ENCODE peak calls at places on chromosomes 5 and 9, in five cellular contexts. One of them, this sample, is unnamed.

GRCh38 chr5:83097582-83098265 is 20.4 kb downstream of the XRCC4 start:
- DNase-seq in OCI-LY7: no peak
- DNase-seq in heart right ventricle: no peak
- DNase-seq in prostate gland: no peak
- DNase-seq in foreskin fibroblast: peak
- DNase-seq in this sample: no peak

GRCh38 chr5:80967500-80968181 is 7.5 kb downstream of the RASGRF2 start:
- DNase-seq in OCI-LY7: no peak
- DNase-seq in heart right ventricle: peak
- DNase-seq in prostate gland: peak
- DNase-seq in foreskin fibroblast: peak
- DNase-seq in this sample: no peak

GRCh38 chr9:107249665-107250285 is 33.3 kb upstream of the RAD23B start:
- DNase-seq in OCI-LY7: no peak
- DNase-seq in heart right ventricle: no peak
- DNase-seq in prostate gland: no peak
- DNase-seq in foreskin fibroblast: peak
- DNase-seq in this sample: no peak

GRCh38 chr5:123438902-123439301 is 15.7 kb upstream of the CEP120 start:
- DNase-seq in OCI-LY7: no peak
- DNase-seq in heart right ventricle: no peak
- DNase-seq in prostate gland: no peak
- DNase-seq in foreskin fibroblast: peak
- DNase-seq in this sample: no peak

GRCh38 chr5:126368239-126368812 is 54.9 kb upstream of the GRAMD2B start:
- DNase-seq in OCI-LY7: no peak
- DNase-seq in heart right ventricle: no peak
- DNase-seq in prostate gland: peak
- DNase-seq in foreskin fibroblast: no peak
- DNase-seq in this sample: no peak

GRCh38 chr9:134088064-134088725 is 20.4 kb upstream of the BRD3 start:
- DNase-seq in OCI-LY7: no peak
- DNase-seq in heart right ventricle: no peak
- DNase-seq in prostate gland: no peak
- DNase-seq in foreskin fibroblast: no peak
- DNase-seq in this sample: no peak

GRCh38 chr5:75668988-75669760 is 48.1 kb downstream of the POC5 start:
- DNase-seq in OCI-LY7: peak
- DNase-seq in heart right ventricle: peak
- DNase-seq in prostate gland: no peak
- DNase-seq in foreskin fibroblast: no peak
- DNase-seq in this sample: peak

GRCh38 chr9:23731373-23731772 is 94.7 kb downstream of the ELAVL2 start:
- DNase-seq in OCI-LY7: no peak
- DNase-seq in heart right ventricle: no peak
- DNase-seq in prostate gland: no peak
- DNase-seq in foreskin fibroblast: no peak
- DNase-seq in this sample: no peak

GRCh38 chr9:109117856-109118801 is 1.6 kb downstream of the TMEM245 start:
- DNase-seq in OCI-LY7: peak
- DNase-seq in heart right ventricle: no peak
- DNase-seq in prostate gland: no peak
- DNase-seq in foreskin fibroblast: peak
- DNase-seq in this sample: no peak

GRCh38 chr9:5621327-5621726 is 7.6 kb upstream of the RIC1 start:
- DNase-seq in OCI-LY7: no peak
- DNase-seq in heart right ventricle: no peak
- DNase-seq in prostate gland: no peak
- DNase-seq in foreskin fibroblast: peak
- DNase-seq in this sample: no peak

GRCh38 chr5:16550316-16550952 is 66.4 kb downstream of the RETREG1 start:
- DNase-seq in OCI-LY7: peak
- DNase-seq in heart right ventricle: peak
- DNase-seq in prostate gland: no peak
- DNase-seq in foreskin fibroblast: peak
- DNase-seq in this sample: peak

GRCh38 chr5:80565330-80565729 is 4.8 kb downstream of the ANKRD34B start:
- DNase-seq in OCI-LY7: no peak
- DNase-seq in heart right ventricle: no peak
- DNase-seq in prostate gland: no peak
- DNase-seq in foreskin fibroblast: no peak
- DNase-seq in this sample: no peak

GRCh38 chr9:101054657-101055056 is 26.1 kb downstream of the PLPPR1 start:
- DNase-seq in OCI-LY7: no peak
- DNase-seq in heart right ventricle: no peak
- DNase-seq in prostate gland: no peak
- DNase-seq in foreskin fibroblast: no peak
- DNase-seq in this sample: no peak

GRCh38 chr9:91572044-91572443 is 148.4 kb upstream of the NFIL3 start:
- DNase-seq in OCI-LY7: no peak
- DNase-seq in heart right ventricle: no peak
- DNase-seq in prostate gland: peak
- DNase-seq in foreskin fibroblast: peak
- DNase-seq in this sample: no peak

GRCh38 chr9:32926901-32927300 is 74.5 kb downstream of the APTX start:
- DNase-seq in OCI-LY7: no peak
- DNase-seq in heart right ventricle: no peak
- DNase-seq in prostate gland: no peak
- DNase-seq in foreskin fibroblast: no peak
- DNase-seq in this sample: no peak

GRCh38 chr5:113663879-113664278 is 150.4 kb downstream of the YTHDC2 start:
- DNase-seq in OCI-LY7: peak
- DNase-seq in heart right ventricle: peak
- DNase-seq in prostate gland: no peak
- DNase-seq in foreskin fibroblast: peak
- DNase-seq in this sample: peak

GRCh38 chr5:75681125-75681830 is 36.0 kb downstream of the POC5 start:
- DNase-seq in OCI-LY7: peak
- DNase-seq in heart right ventricle: no peak
- DNase-seq in prostate gland: no peak
- DNase-seq in foreskin fibroblast: peak
- DNase-seq in this sample: no peak

GRCh38 chr9:126342621-126343031 is 16.0 kb downstream of the MVB12B start:
- DNase-seq in OCI-LY7: no peak
- DNase-seq in heart right ventricle: no peak
- DNase-seq in prostate gland: no peak
- DNase-seq in foreskin fibroblast: no peak
- DNase-seq in this sample: no peak

GRCh38 chr9:119827526-119827925 is 458.3 kb upstream of the BRINP1 start:
- DNase-seq in OCI-LY7: no peak
- DNase-seq in heart right ventricle: no peak
- DNase-seq in prostate gland: no peak
- DNase-seq in foreskin fibroblast: no peak
- DNase-seq in this sample: no peak

GRCh38 chr5:139566611-139567010 is 5.5 kb downstream of the UBE2D2 start:
- DNase-seq in OCI-LY7: no peak
- DNase-seq in heart right ventricle: no peak
- DNase-seq in prostate gland: no peak
- DNase-seq in foreskin fibroblast: peak
- DNase-seq in this sample: no peak

GRCh38 chr5:139562847-139563246 is 1.7 kb downstream of the UBE2D2 start:
- DNase-seq in OCI-LY7: no peak
- DNase-seq in heart right ventricle: no peak
- DNase-seq in prostate gland: no peak
- DNase-seq in foreskin fibroblast: no peak
- DNase-seq in this sample: no peak

GRCh38 chr5:139569276-139569955 is 8.3 kb downstream of the UBE2D2 start:
- DNase-seq in OCI-LY7: no peak
- DNase-seq in heart right ventricle: no peak
- DNase-seq in prostate gland: no peak
- DNase-seq in foreskin fibroblast: peak
- DNase-seq in this sample: no peak

GRCh38 chr5:139561655-139562451 is 714 bp downstream of the UBE2D2 start:
- DNase-seq in OCI-LY7: peak
- DNase-seq in heart right ventricle: no peak
- DNase-seq in prostate gland: no peak
- DNase-seq in foreskin fibroblast: peak
- DNase-seq in this sample: no peak

DNA sequence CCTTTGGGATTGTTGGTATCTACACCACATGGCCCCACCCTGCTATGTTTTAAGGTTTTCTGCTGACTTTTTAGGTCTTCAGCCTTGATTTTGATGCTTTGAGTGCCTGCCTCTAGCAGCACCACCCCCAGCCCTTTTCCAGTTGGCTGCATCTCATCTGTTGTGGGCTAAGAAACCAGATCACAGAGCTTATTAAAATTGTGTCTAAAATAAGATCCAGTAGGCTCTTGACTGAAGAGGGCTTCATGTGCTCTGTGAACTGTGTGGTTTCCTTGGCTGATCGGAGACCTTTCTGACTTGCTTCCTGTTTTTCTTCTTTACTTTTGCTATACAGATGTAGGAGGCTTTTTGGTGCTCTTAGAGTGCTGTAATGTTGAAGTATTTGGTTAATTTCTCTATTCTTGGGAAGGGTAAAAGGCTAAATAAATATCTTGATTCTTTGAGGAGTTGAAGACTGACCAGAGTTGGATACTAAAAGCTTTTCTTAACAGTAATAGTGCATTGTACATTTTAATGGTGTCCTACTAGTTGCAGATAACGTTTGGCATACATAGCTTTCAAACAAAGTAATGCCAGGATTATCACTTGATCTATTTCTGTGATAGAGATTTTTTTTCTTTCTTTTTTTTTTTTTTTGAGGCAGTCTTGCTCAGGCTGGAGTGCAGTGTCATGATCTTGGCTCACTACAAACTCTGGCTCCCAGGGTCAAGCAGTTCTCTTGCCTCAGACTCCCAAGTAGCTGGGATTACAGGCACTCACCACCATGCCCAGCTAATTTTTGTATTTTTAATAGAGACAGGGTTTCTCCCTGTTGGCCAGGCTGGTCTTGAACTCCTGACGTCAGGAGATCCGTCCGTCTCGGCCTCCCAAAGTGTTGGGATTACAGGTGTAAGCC is 4.5 kb downstream of the UBE2D2 start:
- DNase-seq in OCI-LY7: peak
- DNase-seq in heart right ventricle: no peak
- DNase-seq in prostate gland: no peak
- DNase-seq in foreskin fibroblast: no peak
- DNase-seq in this sample: peak
- H3K4me3 ChIP-seq in OCI-LY7: peak
- H3K4me3 ChIP-seq in heart right ventricle: peak
- H3K4me3 ChIP-seq in prostate gland: no peak
- H3K4me3 ChIP-seq in foreskin fibroblast: no peak
- H3K4me3 ChIP-seq in this sample: peak

DNA sequence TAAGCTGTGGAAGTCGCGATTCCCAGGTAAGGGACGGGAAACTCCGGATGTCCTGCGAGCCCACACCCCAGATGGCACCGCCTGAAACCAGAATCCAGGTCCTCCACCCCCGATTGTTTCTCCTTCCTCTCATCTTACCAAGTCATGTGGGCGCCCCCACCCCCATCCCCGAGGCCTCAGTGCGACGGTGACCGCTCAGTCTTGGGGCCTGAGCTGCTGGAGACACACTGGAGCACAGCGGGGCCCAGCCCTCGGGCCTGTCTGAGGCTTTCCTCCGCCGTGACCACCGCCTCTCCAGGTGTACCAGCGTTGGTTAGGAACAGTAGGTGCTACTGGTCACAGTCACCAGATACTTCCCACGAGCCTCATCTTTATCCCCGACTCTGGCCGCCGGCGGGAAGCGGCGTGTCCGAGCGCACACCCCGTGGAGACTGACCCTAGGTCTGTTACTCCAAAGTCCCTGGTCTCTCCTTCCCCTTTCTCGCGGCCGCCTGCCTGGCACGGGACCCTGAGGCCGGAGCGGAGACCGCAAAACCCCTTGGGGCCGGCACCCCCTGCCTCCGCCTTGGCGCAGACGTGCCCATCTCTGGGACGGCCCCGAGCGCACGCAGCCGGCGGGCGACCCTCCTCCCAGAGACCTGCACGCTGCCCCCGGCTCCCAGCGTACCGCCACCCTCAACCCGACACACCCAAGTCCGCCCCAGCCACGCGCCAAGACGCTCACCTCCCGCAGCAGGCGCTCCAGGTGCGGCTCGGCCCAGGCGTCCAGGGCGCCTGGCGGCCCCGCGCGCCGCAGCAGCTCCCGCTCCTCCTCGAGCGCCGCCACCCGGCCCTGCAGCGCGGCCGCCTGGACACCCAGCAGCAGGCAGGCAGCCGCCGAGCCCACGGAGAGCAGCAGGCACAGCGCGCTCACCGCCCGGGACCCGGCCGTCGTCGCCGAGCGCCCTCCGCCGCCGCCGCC is 733 bp downstream of the COL23A1 start:
- DNase-seq in OCI-LY7: no peak
- DNase-seq in heart right ventricle: no peak
- DNase-seq in prostate gland: no peak
- DNase-seq in foreskin fibroblast: peak
- DNase-seq in this sample: no peak
- TF ChIP-seq CTCF in OCI-LY7: no peak
- TF ChIP-seq CTCF in heart right ventricle: peak
- TF ChIP-seq CTCF in prostate gland: peak
- TF ChIP-seq CTCF in foreskin fibroblast: no peak
- TF ChIP-seq CTCF in this sample: no peak

DNA sequence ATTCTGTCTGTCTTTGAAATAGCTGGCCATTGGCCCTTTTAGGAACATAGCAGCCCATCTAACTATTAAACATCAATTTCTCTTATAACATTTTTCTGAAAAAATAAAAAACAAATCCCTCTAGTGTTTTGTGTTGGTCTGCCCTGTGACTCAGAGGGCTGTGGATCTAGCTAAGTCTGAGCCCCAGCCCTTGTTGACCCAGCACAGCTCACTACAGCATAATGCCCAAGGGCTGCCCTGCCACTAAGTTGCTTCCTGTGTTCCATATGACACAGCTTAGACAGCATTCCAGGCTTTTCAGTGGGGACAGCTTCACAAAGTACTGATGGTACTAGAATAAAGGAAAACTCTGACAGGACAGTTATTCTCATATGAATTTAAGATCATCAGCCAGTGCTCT is 136.0 kb downstream of the SCAMP1 start:
- DNase-seq in OCI-LY7: no peak
- DNase-seq in heart right ventricle: no peak
- DNase-seq in prostate gland: no peak
- DNase-seq in foreskin fibroblast: peak
- DNase-seq in this sample: no peak
- H3K4me3 ChIP-seq in OCI-LY7: no peak
- H3K4me3 ChIP-seq in heart right ventricle: no peak
- H3K4me3 ChIP-seq in prostate gland: no peak
- H3K4me3 ChIP-seq in foreskin fibroblast: no peak
- H3K4me3 ChIP-seq in this sample: no peak

DNA sequence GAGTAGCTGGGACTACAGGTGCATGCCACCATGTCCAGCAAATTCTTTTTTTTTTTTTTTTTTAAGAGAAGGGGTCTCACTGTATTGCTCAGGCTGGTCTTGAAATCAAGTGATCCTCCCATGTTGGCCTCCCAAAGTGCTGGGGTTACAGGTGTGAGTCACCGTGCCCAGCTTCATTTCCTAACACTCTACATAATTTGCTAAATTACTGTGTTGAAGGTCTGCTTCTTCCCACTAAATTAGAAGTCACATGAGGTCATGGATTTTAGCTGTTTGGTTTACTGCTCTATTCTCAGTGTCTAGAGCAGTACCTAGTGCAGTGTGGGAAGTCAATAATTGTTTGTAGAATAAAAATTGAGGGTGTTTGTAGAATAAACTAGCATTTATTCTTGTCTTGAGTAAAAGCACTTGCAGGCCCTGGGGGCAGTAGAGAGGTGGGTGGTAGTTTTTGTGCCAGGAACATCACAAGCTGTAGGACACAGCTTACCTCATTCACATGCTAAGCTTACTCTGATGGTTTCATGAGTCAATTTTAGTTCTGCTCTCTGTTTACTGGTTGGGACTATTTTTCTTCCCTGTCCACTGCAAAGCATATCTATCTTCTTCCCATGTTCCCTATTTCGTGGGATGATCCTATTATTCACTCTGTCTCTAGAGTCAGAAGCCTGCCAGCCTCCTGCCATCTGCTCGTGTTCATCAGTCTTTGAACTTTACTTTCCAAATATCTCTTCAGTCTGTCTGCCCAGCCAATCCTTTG is 7.0 kb downstream of the TEX48 start:
- DNase-seq in OCI-LY7: no peak
- DNase-seq in heart right ventricle: no peak
- DNase-seq in prostate gland: no peak
- DNase-seq in foreskin fibroblast: peak
- DNase-seq in this sample: no peak
- TF ChIP-seq CTCF in OCI-LY7: no peak
- TF ChIP-seq CTCF in heart right ventricle: no peak
- TF ChIP-seq CTCF in prostate gland: no peak
- TF ChIP-seq CTCF in foreskin fibroblast: no peak
- TF ChIP-seq CTCF in this sample: no peak